ENCODE peak calls at places on chromosomes 4 and X, in six cellular contexts. R, E, A, G, L and S are unnamed samples.

GRCh38 chrX:45860450-45860849 is 659.8 kb upstream of the DIPK2B start:
- DNase-seq in R (no peak), E (no peak), A (no peak), G (no peak), L (no peak), S (no peak)

GRCh38 chr4:5979981-5980380 is 38.2 kb downstream of the C4orf50 start:
- DNase-seq in R (no peak), E (no peak), A (peak), G (no peak), L (peak), S (no peak)

GRCh38 chr4:48315728-48316630 is 25.4 kb upstream of the SLAIN2 start:
- DNase-seq in R (no peak), E (peak), A (no peak), G (peak), L (peak), S (no peak)

GRCh38 chr4:57658188-57658587 is 548.0 kb upstream of the IGFBP7 start:
- DNase-seq in R (no peak), E (no peak), A (no peak), G (no peak), L (no peak), S (no peak)

GRCh38 chrX:18890724-18891560 is 93.0 kb downstream of the PHKA2 start:
- DNase-seq in R (no peak), E (no peak), A (no peak), G (no peak), L (peak), S (peak)

GRCh38 chr4:159505275-159505975 is 402.5 kb downstream of the RAPGEF2 start:
- DNase-seq in R (no peak), E (no peak), A (no peak), G (peak), L (no peak), S (no peak)

GRCh38 chrX:70979136-70979762 is 48.4 kb upstream of the SLC7A3 start:
- DNase-seq in R (no peak), E (no peak), A (no peak), G (peak), L (no peak), S (no peak)

GRCh38 chrX:65644621-65645287 is 22.7 kb upstream of the MSN start:
- DNase-seq in R (no peak), E (no peak), A (peak), G (peak), L (no peak), S (peak)

GRCh38 chr4:88690355-88690754 is 7.3 kb downstream of the NAP1L5 start:
- DNase-seq in R (no peak), E (no peak), A (no peak), G (peak), L (no peak), S (no peak)

GRCh38 chr4:176436500-176436973 is 116.8 kb downstream of the SPCS3 start:
- DNase-seq in R (no peak), E (no peak), A (no peak), G (peak), L (no peak), S (no peak)

GRCh38 chrX:103404225-103405008 is 28.1 kb downstream of the BEX3 start:
- DNase-seq in R (peak), E (peak), A (peak), G (peak), L (no peak), S (peak)

GRCh38 chr4:4766570-4766969 is 92.9 kb upstream of the MSX1 start:
- DNase-seq in R (no peak), E (no peak), A (no peak), G (no peak), L (no peak), S (no peak)

GRCh38 chrX:69025802-69026301 is 139.4 kb downstream of the PJA1 start:
- DNase-seq in R (no peak), E (no peak), A (no peak), G (peak), L (no peak), S (no peak)

GRCh38 chrX:37644381-37645305 is 40.9 kb upstream of the XK start:
- DNase-seq in R (no peak), E (no peak), A (no peak), G (no peak), L (no peak), S (no peak)

GRCh38 chrX:18995216-18995615 is 11.3 kb upstream of the PHKA2 start:
- DNase-seq in R (no peak), E (no peak), A (no peak), G (peak), L (no peak), S (no peak)

GRCh38 chr4:188016754-188017153 is 21.2 kb downstream of the ZFP42 start:
- DNase-seq in R (no peak), E (no peak), A (no peak), G (no peak), L (no peak), S (no peak)

GRCh38 chr4:67437974-67438713 is 107.2 kb downstream of the CENPC start:
- DNase-seq in R (no peak), E (no peak), A (no peak), G (peak), L (no peak), S (no peak)

GRCh38 chrX:145821291-145821897 is 3.8 kb downstream of the SLITRK2 start:
- DNase-seq in R (no peak), E (no peak), A (no peak), G (no peak), L (no peak), S (peak)

GRCh38 chr4:102780476-102781144 is 19.8 kb upstream of the MANBA start:
- DNase-seq in R (no peak), E (no peak), A (no peak), G (peak), L (no peak), S (no peak)

GRCh38 chr4:10006604-10007435 is 14.5 kb downstream of the SLC2A9 start:
- DNase-seq in R (no peak), E (no peak), A (peak), G (peak), L (no peak), S (no peak)

GRCh38 chr4:148007303-148007702 is 275.4 kb downstream of the ARHGAP10 start:
- DNase-seq in R (no peak), E (no peak), A (no peak), G (peak), L (no peak), S (no peak)

GRCh38 chrX:153931748-153932147 is 3.1 kb downstream of the NAA10 start:
- DNase-seq in R (no peak), E (no peak), A (no peak), G (no peak), L (no peak), S (no peak)

GRCh38 chr4:176293660-176294059 is 24.6 kb upstream of the ASB5 start:
- DNase-seq in R (no peak), E (no peak), A (no peak), G (no peak), L (no peak), S (no peak)